ENCODE peak calls at places on chromosomes 7 and 10, in ten cellular contexts. J is AG20443; F is LoVo; G is A172; P is osteocyte; B is mesenchymal stem cell; D is pons; I is stimulated activated CD4-positive, alpha-beta T cell treated with anti-CD3 and anti-CD28 coated beads, Interleukin-4, amount 100 ng/mL, for 4 hours; Z is right cardiac atrium; M is NCI-H226. H is an unnamed sample.

GRCh38 chr10:118710487-118710886 is 44.3 kb downstream of the CACUL1 start:
- DNase-seq in Z (no peak), P (no peak), D (no peak), G (no peak), B (no peak), M (no peak), I (no peak), F (no peak), J (no peak), H (peak; percentile 62)

GRCh38 chr10:111077715-111078504 is 1.1 kb downstream of the ADRA2A start:
- DNase-seq in J (peak; percentile 61), G (no peak), Z (peak; percentile 74), M (no peak), P (peak; percentile 84), I (no peak), D (no peak), B (no peak), F (no peak), H (peak; percentile 46)

GRCh38 chr10:88783734-88784133 is 18.8 kb upstream of the LIPM start:
- DNase-seq in D (no peak), P (no peak), F (no peak), Z (no peak), G (peak; percentile 59), I (no peak), B (peak; percentile 16), M (peak; percentile 45), J (no peak), H (no peak)

GRCh38 chr7:47587389-47587788 is 5.5 kb upstream of the TNS3 start:
- DNase-seq in I (no peak), J (peak; percentile 75), M (peak; percentile 74), F (no peak), D (no peak), B (no peak), Z (peak; percentile 75), P (no peak), G (no peak), H (peak; percentile 59)

GRCh38 chr10:31484407-31485135 is 165.6 kb downstream of the ZEB1 start:
- DNase-seq in J (no peak), Z (no peak), B (peak; percentile 27), I (no peak), G (no peak), M (no peak), D (no peak), F (no peak), P (no peak), H (no peak)

GRCh38 chr10:7819126-7819470 is 793 bp downstream of the TAF3 start:
- DNase-seq in I (peak; percentile 21), F (peak; percentile 53), Z (peak; percentile 74), P (no peak), J (peak; percentile 68), B (peak; percentile 66), G (peak; percentile 52), M (no peak), D (peak; percentile 68), H (peak; percentile 78)

GRCh38 chr10:10209152-10209551 is 808.5 kb upstream of the CELF2 start:
- DNase-seq in G (no peak), F (no peak), D (peak; percentile 18), P (no peak), J (peak; percentile 79), B (peak; percentile 90), M (peak; percentile 39), Z (peak; percentile 60), I (no peak), H (peak; percentile 57)

GRCh38 chr10:119087271-119087897 is 6.8 kb upstream of the EIF3A start:
- DNase-seq in M (no peak), Z (no peak), G (no peak), J (no peak), I (no peak), F (no peak), B (no peak), P (no peak), D (no peak), H (no peak)

GRCh38 chr7:157609516-157609915 is 272.7 kb downstream of the DNAJB6 start:
- DNase-seq in I (no peak), P (no peak), M (no peak), D (no peak), B (no peak), Z (no peak), F (no peak), G (no peak), J (no peak), H (no peak)

GRCh38 chr7:101529560-101529959 is 99.5 kb downstream of the MYL10 start:
- DNase-seq in J (no peak), D (no peak), M (no peak), I (no peak), P (no peak), Z (no peak), F (no peak), G (no peak), B (no peak), H (no peak)

GRCh38 chr7:84865560-84865959 is 321.3 kb downstream of the SEMA3D start:
- DNase-seq in D (no peak), I (no peak), B (no peak), Z (no peak), P (no peak), F (no peak), G (no peak), M (no peak), J (no peak), H (no peak)

GRCh38 chr7:11579141-11579540 is 252.9 kb downstream of the THSD7A start:
- DNase-seq in G (no peak), I (no peak), D (no peak), M (no peak), J (no peak), Z (no peak), B (no peak), F (no peak), P (no peak), H (no peak)

GRCh38 chr7:54932818-54933543 is 85.8 kb upstream of the EGFR start:
- DNase-seq in Z (peak; percentile 87), F (peak; percentile 77), B (peak; percentile 76), D (peak; percentile 50), I (no peak), J (peak; percentile 89), P (no peak), G (peak; percentile 71), M (peak; percentile 67), H (peak; percentile 92)

GRCh38 chr7:40804477-40805215 is 669.8 kb downstream of the SUGCT start:
- DNase-seq in G (no peak), M (no peak), D (no peak), I (no peak), J (peak; percentile 40), Z (no peak), B (no peak), F (no peak), P (no peak), H (no peak)

GRCh38 chr7:127713758-127714157 is 61.8 kb downstream of the SND1 start:
- DNase-seq in B (no peak), J (no peak), I (no peak), P (no peak), F (no peak), Z (peak; percentile 51), D (no peak), M (no peak), G (no peak), H (no peak)

GRCh38 chr7:155415093-155415492 is 42.8 kb upstream of the EN2 start:
- DNase-seq in M (no peak), D (no peak), I (no peak), J (no peak), Z (no peak), P (no peak), F (no peak), B (no peak), G (no peak), H (no peak)

GRCh38 chr7:151174246-151175046 is 7.0 kb upstream of the GBX1 start:
- DNase-seq in P (peak; percentile 84), D (no peak), J (peak; percentile 55), Z (peak; percentile 73), G (no peak), F (no peak), B (peak; percentile 11), M (no peak), I (peak; percentile 31), H (peak; percentile 40)

GRCh38 chr10:62244785-62245595 is 23.7 kb downstream of the RTKN2 start:
- DNase-seq in P (no peak), D (peak; percentile 97), B (peak; percentile 82), Z (no peak), J (peak; percentile 39), F (peak; percentile 76), M (peak; percentile 38), G (peak; percentile 64), I (no peak), H (no peak)

GRCh38 chr7:110960811-110961210 is 130.1 kb upstream of the LRRN3 start:
- DNase-seq in D (no peak), P (no peak), B (no peak), F (no peak), G (no peak), J (no peak), I (no peak), Z (no peak), M (peak; percentile 50), H (no peak)

H was measured in islet precursor cell.